ENCODE peak calls at places on chromosomes 16 and 17, in five cellular contexts. Z, K, N, I and S are unnamed samples.
A peak's percentile ranks its signal among the peaks of the same experiment; 100 is the strongest.

GRCh38 chr17:20241855-20242254 is 225.5 kb downstream of the LGALS9B start:
- DNase-seq in I (no peak), N (no peak), Z (no peak), K (no peak), S (no peak)

GRCh38 chr17:73231363-73231762 is 30.3 kb downstream of the CPSF4L start:
- DNase-seq in I (peak; percentile 11), K (no peak), N (no peak), Z (no peak), S (peak; percentile 27)

GRCh38 chr17:1736348-1737281 is 6.1 kb upstream of the SERPINF2 start:
- DNase-seq in I (peak; percentile 22), Z (no peak), N (peak; percentile 82), K (peak; percentile 53), S (no peak)

GRCh38 chr17:17391575-17392370 is 85.0 kb upstream of the MED9 start:
- DNase-seq in N (no peak), Z (peak; percentile 52), I (no peak), K (peak; percentile 39), S (no peak)

GRCh38 chr17:4944554-4945175 is 3.7 kb downstream of the PFN1 start:
- DNase-seq in I (no peak), N (no peak), K (no peak), Z (no peak), S (no peak)

GRCh38 chr16:46833465-46833810 is 2.5 kb upstream of the C16orf87 start:
- DNase-seq in Z (no peak), K (no peak), N (no peak), I (no peak), S (no peak)

GRCh38 chr17:14209215-14209614 is 27.4 kb downstream of the CDRT15 start:
- DNase-seq in Z (no peak), I (no peak), N (no peak), K (no peak), S (no peak)

GRCh38 chr17:57597531-57598453 is 147.3 kb downstream of the CCDC182 start:
- DNase-seq in I (peak; percentile 65), N (peak; percentile 76), Z (no peak), K (no peak), S (peak; percentile 79)

GRCh38 chr16:872436-873242 is 72.1 kb upstream of the GNG13 start:
- DNase-seq in K (no peak), Z (no peak), I (no peak), N (peak; percentile 29), S (no peak)

GRCh38 chr17:44599298-44600175 is 42.3 kb downstream of the FZD2 start:
- DNase-seq in K (no peak), I (peak; percentile 81), Z (no peak), N (peak; percentile 55), S (peak; percentile 98)

GRCh38 chr16:74577882-74578366 is 29.0 kb downstream of the GLG1 start:
- DNase-seq in I (peak; percentile 77), K (no peak), Z (no peak), N (no peak), S (no peak)

GRCh38 chr17:296906-297690 is 55.5 kb downstream of the RPH3AL start:
- DNase-seq in I (no peak), K (no peak), N (no peak), Z (no peak), S (no peak)

GRCh38 chr16:83602797-83603735 is 204.7 kb upstream of the HSBP1 start:
- DNase-seq in N (no peak), K (no peak), I (no peak), Z (no peak), S (no peak)

GRCh38 chr17:49894761-49895160 is 46.9 kb upstream of the TAC4 start:
- DNase-seq in K (no peak), I (no peak), N (no peak), Z (no peak), S (no peak)

GRCh38 chr17:74153821-74154430 is 49.6 kb upstream of the RPL38 start:
- DNase-seq in N (no peak), K (no peak), I (no peak), Z (no peak), S (no peak)

GRCh38 chr17:1907818-1908698 is 78.3 kb downstream of the RPA1 start:
- DNase-seq in Z (no peak), K (no peak), N (no peak), I (no peak), S (peak; percentile 64)

GRCh38 chr16:66478733-66479511 is 51.8 kb downstream of the BEAN1 start:
- DNase-seq in I (peak; percentile 28), K (peak; percentile 75), Z (peak; percentile 55), N (peak; percentile 86), S (peak; percentile 65)

GRCh38 chr16:28623172-28623711 is 13.4 kb upstream of the SULT1A1 start:
- DNase-seq in K (peak; percentile 68), Z (peak; percentile 52), I (no peak), N (peak; percentile 59), S (peak; percentile 44)

GRCh38 chr16:53864819-53865491 is 161.0 kb downstream of the FTO start:
- DNase-seq in N (no peak), K (no peak), I (peak; percentile 7), Z (no peak), S (no peak)

GRCh38 chr16:85276258-85276657 is 164.0 kb upstream of the CIBAR2 start:
- DNase-seq in N (no peak), I (no peak), K (no peak), Z (no peak), S (no peak)

GRCh38 chr16:25065899-25066298 is 45.6 kb upstream of the LCMT1 start:
- DNase-seq in Z (no peak), K (no peak), I (no peak), N (no peak), S (no peak)